ENCODE peak calls at places on chromosomes 12 and 14, in seven cellular contexts. V is OCI-LY7, M is hepatocyte, P is PC-9, Q is MM.1S, H is GM23338, U is HCT116. T is an unnamed sample. For H3K9me2, the result is how much of the 10 kb centered on the place peaks cover.

GRCh38 chr12:126480396-126480795 is 1415.2 kb downstream of the AACS start:
- DNase-seq in V (no peak), M (no peak), P (no peak), Q (no peak), H (peak), U (no peak), T (no peak)

GRCh38 chr12:18651525-18651924 is 86.3 kb downstream of the PLCZ1 start:
- DNase-seq in V (no peak), M (no peak), P (no peak), Q (no peak), H (no peak), U (no peak), T (no peak)

GRCh38 chr12:69873429-69873828 is 48.4 kb downstream of the MYRFL start:
- DNase-seq in V (no peak), M (no peak), P (no peak), Q (no peak), H (no peak), U (no peak), T (peak)

GRCh38 chr12:1716215-1716862 is 25.5 kb downstream of the ADIPOR2 start:
- DNase-seq in V (no peak), M (no peak), P (no peak), Q (peak), H (no peak), U (no peak), T (no peak)

GRCh38 chr14:86912689-86913088 is 1080.3 kb downstream of the GALC start:
- DNase-seq in V (no peak), M (no peak), P (no peak), Q (no peak), H (no peak), U (no peak), T (no peak)

GRCh38 chr14:51996148-51996746 is 6.9 kb downstream of the RTRAF start:
- DNase-seq in V (peak), M (peak), P (no peak), Q (no peak), H (peak), U (no peak), T (peak)

GRCh38 chr12:90954921-90955320 is at the start of gene CCER1:
- DNase-seq in V (no peak), M (no peak), P (no peak), Q (no peak), H (no peak), U (no peak), T (no peak)

GRCh38 chr12:14356147-14356546 is 9.3 kb upstream of the ATF7IP start:
- DNase-seq in V (no peak), M (peak), P (no peak), Q (no peak), H (no peak), U (no peak), T (peak)

GRCh38 chr14:25800841-25801240 is 750.9 kb upstream of the STXBP6 start:
- DNase-seq in V (no peak), M (no peak), P (no peak), Q (no peak), H (no peak), U (no peak), T (no peak)

GRCh38 chr12:62732861-62733427 is 202.0 kb downstream of the PPM1H start:
- DNase-seq in V (no peak), M (peak), P (peak), Q (no peak), H (no peak), U (peak), T (peak)

GRCh38 chr14:75249251-75249957 is 29.2 kb upstream of the FOS start:
- DNase-seq in V (peak), M (no peak), P (peak), Q (peak), H (peak), U (no peak), T (peak)

GRCh38 chr12:51395283-51396230 is 4.4 kb upstream of the GALNT6 start:
- DNase-seq in V (no peak), M (no peak), P (no peak), Q (no peak), H (no peak), U (no peak), T (no peak)

GRCh38 chr12:132235116-132235820 is 91.0 kb downstream of the NOC4L start:
- DNase-seq in V (no peak), M (no peak), P (no peak), Q (no peak), H (no peak), U (no peak), T (no peak)

GRCh38 chr14:84825481-84825880 is 704.5 kb upstream of the FLRT2 start:
- DNase-seq in V (no peak), M (no peak), P (no peak), Q (no peak), H (no peak), U (no peak), T (peak)

GRCh38 chr12:124452576-124453391 is 114.6 kb downstream of the NCOR2 start:
- DNase-seq in V (no peak), M (no peak), P (no peak), Q (no peak), H (no peak), U (no peak), T (no peak)

GRCh38 chr12:71780207-71780822 is 25.7 kb downstream of the RAB21 start:
- DNase-seq in V (peak), M (peak), P (peak), Q (peak), H (peak), U (peak), T (peak)

GRCh38 chr12:49552014-49552413 is 13.2 kb downstream of the KCNH3 start:
- DNase-seq in V (no peak), M (no peak), P (no peak), Q (no peak), H (no peak), U (no peak), T (peak)

GRCh38 chr12:114661245-114661644 is 22.7 kb downstream of the TBX3 start:
- DNase-seq in V (no peak), M (no peak), P (no peak), Q (no peak), H (no peak), U (no peak), T (no peak)

GRCh38 chr14:59189281-59189821 is 884 bp downstream of the DAAM1 start:
- DNase-seq in V (peak), M (peak), P (no peak), Q (peak), H (peak), U (no peak), T (peak)

GRCh38 chr14:36365766-36366165 is 45.3 kb upstream of the MBIP start:
- DNase-seq in V (no peak), M (no peak), P (no peak), Q (no peak), H (no peak), U (no peak), T (no peak)

GRCh38 chr14:104151028-104151385 is 12.6 kb downstream of the KIF26A start:
- DNase-seq in V (no peak), M (no peak), P (no peak), Q (no peak), H (no peak), U (no peak), T (no peak)

GRCh38 chr14:59664741-59665140 is 88.1 kb upstream of the CCDC175 start:
- DNase-seq in V (no peak), M (no peak), P (no peak), Q (no peak), H (no peak), U (no peak), T (peak)

GRCh38 chr12:15599266-15600037 is 189.7 kb downstream of the EPS8 start:
- DNase-seq in V (no peak), M (peak), P (no peak), Q (no peak), H (no peak), U (no peak), T (peak)

GRCh38 chr14:37622231-37622923 is 26.9 kb downstream of the TTC6 start:
- DNase-seq in V (no peak), M (peak), P (no peak), Q (no peak), H (peak), U (no peak), T (no peak)

GRCh38 chr14:59463773-59464650 is 1.2 kb downstream of the GPR135 start:
- DNase-seq in V (no peak), M (peak), P (no peak), Q (no peak), H (peak), U (no peak), T (no peak)

GRCh38 chr12:6767301-6767591 is 1.1 kb downstream of the PTMS start:
- DNase-seq in V (no peak), M (no peak), P (no peak), Q (no peak), H (peak), U (no peak), T (no peak)

GRCh38 chr12:6766651-6767300 is 613 bp downstream of the PTMS start:
- DNase-seq in V (peak), M (peak), P (peak), Q (peak), H (peak), U (no peak), T (peak)

GRCh38 chr12:6769003-6769389 is 2.8 kb downstream of the PTMS start:
- DNase-seq in V (no peak), M (peak), P (peak), Q (no peak), H (peak), U (no peak), T (no peak)

GRCh38 chr12:6768385-6769002 is 2.3 kb downstream of the PTMS start:
- DNase-seq in V (no peak), M (no peak), P (no peak), Q (no peak), H (peak), U (no peak), T (no peak)

GRCh38 chr12:6767592-6768384 is 1.6 kb downstream of the PTMS start:
- DNase-seq in V (no peak), M (peak), P (no peak), Q (no peak), H (peak), U (no peak), T (peak)
- H2AFZ ChIP-seq in V (no peak), M (no peak), P (no peak), Q (no peak), H (no peak), U (no peak), T (peak)

GRCh38 chr12:103391103-103391502 is 104.7 kb downstream of the C12orf42 start:
- DNase-seq in V (no peak), M (no peak), P (no peak), Q (peak), H (no peak), U (no peak), T (no peak)

GRCh38 chr12:103387385-103387784 is 108.4 kb downstream of the C12orf42 start:
- DNase-seq in V (no peak), M (no peak), P (no peak), Q (no peak), H (no peak), U (no peak), T (no peak)

GRCh38 chr12:103397536-103397935 is 98.2 kb downstream of the C12orf42 start:
- DNase-seq in V (no peak), M (no peak), P (no peak), Q (no peak), H (no peak), U (no peak), T (peak)

DNA sequence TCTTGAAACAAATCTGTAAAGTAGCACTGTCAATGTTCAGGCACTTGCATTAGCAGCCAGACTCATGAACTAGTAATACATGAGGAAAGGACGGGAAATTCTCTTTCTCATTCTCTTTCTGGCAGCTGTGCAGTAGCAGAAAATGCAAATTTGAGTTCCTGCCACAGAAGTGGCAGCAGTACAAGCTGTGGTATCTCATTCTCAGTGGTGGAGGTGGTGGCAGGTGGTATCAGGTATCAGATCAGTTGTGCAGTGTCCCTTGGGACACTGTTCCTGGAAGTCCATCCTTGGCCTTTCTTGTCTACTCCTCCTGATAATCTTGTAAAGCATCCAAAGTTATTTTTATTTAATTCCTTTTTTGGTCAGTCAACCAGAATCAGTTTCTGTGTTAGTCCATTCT is 103.0 kb downstream of the C12orf42 start:
- DNase-seq in V (peak), M (no peak), P (no peak), Q (peak), H (no peak), U (no peak), T (no peak)
- H3K9me2 ChIP-seq in V (under half), M (under half), P (under half), Q (under half), H (under half), U (under half), T (under half)

DNA sequence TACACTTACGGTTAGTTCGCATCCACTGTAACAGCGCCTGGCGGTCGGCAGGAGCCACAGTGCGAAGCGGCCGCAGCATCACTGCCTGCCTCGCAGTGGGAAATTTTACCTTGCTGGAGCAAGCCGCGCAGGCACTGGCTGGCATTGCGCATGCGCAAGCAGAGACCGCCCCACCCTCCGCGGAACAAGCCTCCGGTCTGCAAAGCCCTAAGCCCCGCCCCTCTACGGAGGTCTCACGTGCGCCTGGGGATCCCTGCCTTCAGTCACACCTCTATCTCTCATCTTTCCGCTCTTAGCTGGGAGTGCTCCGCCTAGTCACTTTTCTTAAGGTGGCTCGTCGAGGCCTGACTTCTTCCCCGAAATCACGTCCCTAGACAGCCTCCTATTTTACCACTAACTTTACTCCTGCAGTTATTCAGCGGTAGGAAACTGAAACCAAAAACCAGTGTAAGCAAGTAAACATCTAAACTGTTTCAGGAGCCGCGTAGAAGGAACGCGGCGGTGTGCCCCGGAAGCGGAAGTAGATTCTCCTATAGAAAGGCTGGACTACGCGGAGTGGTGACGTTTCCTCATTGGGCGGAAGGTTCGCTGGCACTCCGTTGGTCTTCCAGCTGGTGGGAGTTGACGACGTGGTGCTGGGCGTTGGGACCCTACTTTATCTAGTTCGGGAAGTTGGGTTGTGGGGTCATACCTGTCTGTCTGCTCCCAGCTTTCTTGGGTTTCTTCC is at the start of gene SRP54:
- DNase-seq in V (peak), M (peak), P (peak), Q (peak), H (peak), U (peak), T (peak)
- TF ChIP-seq CTCF in V (no peak), M (no peak), P (no peak), Q (no peak), H (no peak), U (peak), T (peak)

DNA sequence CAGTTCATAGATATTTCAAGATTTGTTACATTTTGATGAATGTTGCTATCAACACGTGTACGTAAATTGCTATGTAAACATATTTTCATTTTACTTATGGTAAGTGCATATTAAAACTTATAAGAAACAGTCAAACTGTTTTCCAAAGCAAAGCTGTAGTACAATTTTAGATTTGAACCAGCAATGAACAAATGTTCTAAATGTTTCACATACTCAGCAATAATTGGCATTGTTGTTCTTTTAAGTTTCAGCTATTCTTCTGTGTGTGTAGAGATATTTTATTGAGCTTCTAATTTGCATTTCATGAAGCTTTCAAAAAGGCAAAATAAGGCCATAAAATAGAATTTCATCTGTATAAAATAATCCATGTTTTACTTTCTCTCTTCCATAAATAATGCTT is 1433.2 kb downstream of the LRFN5 start:
- DNase-seq in V (no peak), M (no peak), P (no peak), Q (no peak), H (no peak), U (no peak), T (no peak)
- H2AFZ ChIP-seq in V (no peak), M (no peak), P (no peak), Q (no peak), H (no peak), U (no peak), T (no peak)

T was measured in PC-3.